ENCODE peak calls at places on chromosomes 4 and X, in four cellular contexts. C is AG04450, X is AG10803, W is fibroblast of lung. F is an unnamed sample.

GRCh38 chrX:148161661-148162060 is 180.5 kb downstream of the FMR1NB start:
- DNase-seq in W (no peak), C (no peak), X (no peak), F (no peak)

GRCh38 chr4:1207603-1208265 is 35.4 kb upstream of the SPON2 start:
- DNase-seq in C (peak), W (peak), X (peak), F (no peak)

GRCh38 chr4:86451560-86452322 is 91.9 kb upstream of the MAPK10 start:
- DNase-seq in W (peak), C (no peak), X (peak), F (no peak)

GRCh38 chr4:149997881-149998421 is 80.3 kb upstream of the DCLK2 start:
- DNase-seq in C (no peak), X (no peak), W (no peak), F (peak)

GRCh38 chr4:52873191-52873590 is 11.1 kb downstream of the RASL11B start:
- DNase-seq in W (no peak), C (no peak), X (no peak), F (no peak)

GRCh38 chr4:23333946-23334878 is 555.6 kb downstream of the PPARGC1A start:
- DNase-seq in W (peak), X (peak), C (peak), F (peak)

GRCh38 chr4:123017636-123018390 is 95.4 kb upstream of the NUDT6 start:
- DNase-seq in X (peak), C (no peak), W (peak), F (no peak)

GRCh38 chrX:131609480-131609879 is 65.6 kb downstream of the OR13H1 start:
- DNase-seq in X (no peak), C (no peak), W (no peak), F (no peak)

GRCh38 chrX:9019151-9019550 is 14.8 kb downstream of the FAM9B start:
- DNase-seq in W (no peak), C (no peak), X (peak), F (no peak)

GRCh38 chrX:6170424-6170823 is 58.2 kb downstream of the NLGN4X start:
- DNase-seq in C (no peak), W (no peak), X (no peak), F (no peak)
- H3K4me3 ChIP-seq in C (no peak), W (no peak), X (no peak), F (no peak)

GRCh38 chr4:30461218-30461617 is 259.0 kb upstream of the PCDH7 start:
- DNase-seq in X (no peak), C (no peak), W (no peak), F (no peak)
- TF ChIP-seq CTCF in X (no peak), C (no peak), W (no peak), F (no peak)

GRCh38 chrX:109889289-109890006 is 113.5 kb upstream of the TMEM164 start:
- DNase-seq in X (peak), W (peak), C (no peak), F (no peak)

GRCh38 chrX:109890300-109890699 is 112.6 kb upstream of the TMEM164 start:
- DNase-seq in X (no peak), W (no peak), C (no peak), F (no peak)

GRCh38 chrX:109886122-109886761 is 116.7 kb upstream of the TMEM164 start:
- DNase-seq in W (peak), C (no peak), X (peak), F (no peak)

DNA sequence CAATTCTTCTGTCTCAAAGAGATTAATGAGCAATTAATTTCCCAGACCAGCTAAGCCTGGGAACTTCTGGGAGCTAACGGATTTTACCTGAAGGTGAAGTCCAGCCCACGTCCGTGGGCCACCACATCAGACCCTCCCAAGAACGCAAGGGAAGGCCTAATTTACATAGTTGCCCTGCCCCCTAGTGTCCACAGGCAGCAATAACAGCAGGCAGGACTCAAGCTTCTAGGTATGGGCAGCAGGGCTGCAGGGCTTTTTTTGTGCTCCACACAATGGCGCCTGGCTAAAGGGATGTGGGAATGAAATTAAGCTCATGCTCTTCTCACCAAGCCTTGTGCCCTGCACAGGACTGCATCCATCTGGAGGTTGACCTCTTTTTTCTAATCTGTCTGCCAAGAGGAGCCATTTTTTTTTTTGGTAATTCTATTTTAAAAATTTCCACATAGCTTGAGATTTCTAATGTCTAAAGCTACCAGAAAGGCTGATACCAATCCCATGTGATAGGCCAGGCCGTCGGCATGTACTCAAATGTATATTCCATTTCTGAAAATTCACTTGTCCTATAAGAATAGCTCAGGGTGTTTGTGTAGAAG is 111.9 kb upstream of the TMEM164 start:
- DNase-seq in C (no peak), X (peak), W (peak), F (peak)
- H3K4me3 ChIP-seq in C (no peak), X (no peak), W (no peak), F (no peak)

GRCh38 chr4:3286335-3287175 is 6.3 kb upstream of the RGS12 start:
- DNase-seq in C (no peak), W (no peak), X (no peak), F (no peak)
- TF ChIP-seq CTCF in C (no peak), W (no peak), X (no peak), F (no peak)

GRCh38 chr4:156628858-156629257 is 342.7 kb downstream of the PDGFC start:
- DNase-seq in X (no peak), C (no peak), W (no peak), F (no peak)
- H3K4me3 ChIP-seq in X (no peak), C (no peak), W (no peak), F (no peak)

GRCh38 chr4:15963001-15963451 is at the start of gene FGFBP2:
- DNase-seq in X (peak), W (peak), C (no peak), F (no peak)
- TF ChIP-seq CTCF in X (peak), W (peak), C (peak), F (peak)

DNA sequence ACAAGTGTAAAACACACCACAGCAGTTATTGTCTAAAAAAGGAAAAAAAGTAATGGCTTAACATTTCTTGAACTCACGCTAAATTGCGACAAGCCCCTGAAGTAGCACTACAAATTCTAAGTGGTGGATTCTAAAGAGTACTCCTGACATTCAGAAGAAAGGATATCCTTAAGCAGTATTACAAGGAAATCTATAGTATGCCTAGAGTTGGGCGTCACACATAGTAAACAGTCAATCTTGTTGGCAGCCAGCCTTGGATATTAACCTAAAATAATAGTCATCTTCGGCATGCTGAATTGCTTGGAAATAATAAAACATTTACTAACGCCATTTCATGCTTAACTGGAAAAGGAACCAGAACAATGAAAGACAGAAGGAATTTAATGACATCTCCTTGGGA is 18.6 kb downstream of the ATP8A1 start:
- DNase-seq in X (no peak), C (no peak), W (no peak), F (no peak)
- H3K4me3 ChIP-seq in X (no peak), C (no peak), W (no peak), F (no peak)

F was measured in kidney epithelial cell.